ENCODE peak calls at places on chromosomes 6 and 20, in four cellular contexts. One of them, this sample, is unnamed.

GRCh38 chr6:106527979-106528378 is 101.3 kb downstream of the RTN4IP1 start:
- DNase-seq in HepG2: no peak
- DNase-seq in GM12878: no peak
- DNase-seq in K562: no peak
- DNase-seq in this sample: no peak

GRCh38 chr20:57608516-57608915 is 11.7 kb downstream of the ZBP1 start:
- DNase-seq in HepG2: no peak
- DNase-seq in GM12878: no peak
- DNase-seq in K562: no peak
- DNase-seq in this sample: no peak

GRCh38 chr6:125124250-125124777 is 29.3 kb upstream of the TPD52L1 start:
- DNase-seq in HepG2: peak
- DNase-seq in GM12878: no peak
- DNase-seq in K562: no peak
- DNase-seq in this sample: no peak

GRCh38 chr20:29300579-29301551 is 1956.6 kb upstream of the DEFB115 start:
- DNase-seq in HepG2: no peak
- DNase-seq in GM12878: no peak
- DNase-seq in K562: no peak
- DNase-seq in this sample: no peak

GRCh38 chr6:53527249-53527765 is 17.6 kb downstream of the GCLC start:
- DNase-seq in HepG2: no peak
- DNase-seq in GM12878: no peak
- DNase-seq in K562: no peak
- DNase-seq in this sample: no peak

GRCh38 chr6:130993292-130993765 is 69.7 kb downstream of the EPB41L2 start:
- DNase-seq in HepG2: no peak
- DNase-seq in GM12878: no peak
- DNase-seq in K562: peak
- DNase-seq in this sample: no peak

GRCh38 chr6:125759184-125759902 is 9.9 kb downstream of the HEY2 start:
- DNase-seq in HepG2: no peak
- DNase-seq in GM12878: no peak
- DNase-seq in K562: peak
- DNase-seq in this sample: no peak

GRCh38 chr6:120556491-120556890 is 777.8 kb downstream of the TBC1D32 start:
- DNase-seq in HepG2: no peak
- DNase-seq in GM12878: no peak
- DNase-seq in K562: no peak
- DNase-seq in this sample: no peak

GRCh38 chr6:160102956-160103824 is 18.4 kb upstream of the SLC22A1 start:
- DNase-seq in HepG2: peak
- DNase-seq in GM12878: no peak
- DNase-seq in K562: peak
- DNase-seq in this sample: peak

GRCh38 chr6:13014551-13015378 is 298.2 kb downstream of the PHACTR1 start:
- DNase-seq in HepG2: no peak
- DNase-seq in GM12878: no peak
- DNase-seq in K562: no peak
- DNase-seq in this sample: no peak

GRCh38 chr6:121436172-121436965 is 923 bp downstream of the GJA1 start:
- DNase-seq in HepG2: no peak
- DNase-seq in GM12878: no peak
- DNase-seq in K562: no peak
- DNase-seq in this sample: no peak

GRCh38 chr6:88135578-88136114 is 30.5 kb downstream of the CNR1 start:
- DNase-seq in HepG2: no peak
- DNase-seq in GM12878: peak
- DNase-seq in K562: no peak
- DNase-seq in this sample: no peak

GRCh38 chr6:37788259-37788658 is 31.3 kb upstream of the ZFAND3 start:
- DNase-seq in HepG2: no peak
- DNase-seq in GM12878: no peak
- DNase-seq in K562: no peak
- DNase-seq in this sample: no peak

GRCh38 chr6:3610206-3610605 is 141.3 kb downstream of the PXDC1 start:
- DNase-seq in HepG2: no peak
- DNase-seq in GM12878: no peak
- DNase-seq in K562: no peak
- DNase-seq in this sample: no peak

GRCh38 chr20:58142843-58143185 is 85.6 kb downstream of the ANKRD60 start:
- DNase-seq in HepG2: no peak
- DNase-seq in GM12878: no peak
- DNase-seq in K562: no peak
- DNase-seq in this sample: no peak

GRCh38 chr6:135217663-135218062 is 36.6 kb downstream of the MYB start:
- DNase-seq in HepG2: no peak
- DNase-seq in GM12878: no peak
- DNase-seq in K562: no peak
- DNase-seq in this sample: no peak

GRCh38 chr20:11205769-11206362 is 532.1 kb upstream of the JAG1 start:
- DNase-seq in HepG2: no peak
- DNase-seq in GM12878: no peak
- DNase-seq in K562: no peak
- DNase-seq in this sample: no peak

GRCh38 chr6:143399176-143399575 is 51.3 kb downstream of the ADAT2 start:
- DNase-seq in HepG2: no peak
- DNase-seq in GM12878: no peak
- DNase-seq in K562: no peak
- DNase-seq in this sample: no peak

GRCh38 chr6:143396497-143397228 is 53.8 kb downstream of the ADAT2 start:
- DNase-seq in HepG2: peak
- DNase-seq in GM12878: no peak
- DNase-seq in K562: no peak
- DNase-seq in this sample: no peak

GRCh38 chr6:143395699-143396098 is 54.8 kb downstream of the ADAT2 start:
- DNase-seq in HepG2: no peak
- DNase-seq in GM12878: no peak
- DNase-seq in K562: no peak
- DNase-seq in this sample: no peak

GRCh38 chr6:143400258-143401059 is 50.0 kb downstream of the ADAT2 start:
- DNase-seq in HepG2: peak
- DNase-seq in GM12878: no peak
- DNase-seq in K562: no peak
- DNase-seq in this sample: no peak

DNA sequence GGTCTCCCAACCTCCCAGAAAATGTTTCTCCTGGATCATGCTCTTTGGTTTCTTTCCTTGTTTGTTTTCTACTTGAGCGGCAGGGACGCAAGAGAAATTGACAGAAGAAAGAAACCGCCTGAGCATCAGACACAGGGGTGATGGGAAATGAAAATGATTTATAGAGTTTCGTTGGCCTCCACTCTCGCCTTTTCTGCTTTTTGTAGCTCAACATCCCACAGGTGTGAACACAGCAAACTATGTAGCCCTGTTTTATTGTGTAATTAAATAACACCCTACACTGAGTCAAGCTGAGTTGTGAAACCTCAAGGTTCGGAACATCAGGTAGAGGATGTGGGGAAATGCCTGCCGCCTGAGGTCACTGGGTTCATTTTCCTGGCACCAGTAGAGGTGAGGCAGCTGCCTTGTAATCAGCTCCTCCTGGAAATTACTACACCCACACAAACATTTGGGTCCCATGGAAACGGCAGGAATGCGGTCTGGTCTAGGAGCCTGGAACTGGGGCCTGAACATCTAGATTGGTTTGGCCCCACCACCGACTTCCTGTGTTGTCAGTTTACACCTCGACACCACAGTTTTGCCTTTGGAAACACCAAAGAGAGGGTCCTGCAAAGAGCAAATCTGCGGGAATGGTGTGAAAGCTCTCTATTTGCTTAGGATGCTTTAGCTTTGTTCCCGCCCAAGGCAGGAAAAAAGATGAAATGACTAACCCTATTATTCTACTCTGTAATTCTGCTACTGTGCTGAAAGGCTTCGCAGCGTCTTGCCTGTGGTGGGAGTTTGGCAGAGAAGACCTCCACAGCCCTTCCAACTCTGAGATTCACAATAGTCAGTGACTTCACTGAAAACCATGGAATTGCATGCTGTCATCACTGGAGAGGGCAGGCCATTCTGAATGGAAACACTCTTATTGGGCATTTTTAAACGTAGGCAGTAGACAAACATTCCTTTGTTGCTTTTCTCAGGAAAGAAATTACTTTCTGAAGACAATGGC is 53.0 kb downstream of the ADAT2 start:
- DNase-seq in HepG2: peak
- DNase-seq in GM12878: no peak
- DNase-seq in K562: no peak
- DNase-seq in this sample: no peak
- TF ChIP-seq FOXM1 in HepG2: no peak
- TF ChIP-seq FOXM1 in GM12878: no peak
- TF ChIP-seq FOXM1 in K562: no peak
- TF ChIP-seq FOXM1 in this sample: no peak

DNA sequence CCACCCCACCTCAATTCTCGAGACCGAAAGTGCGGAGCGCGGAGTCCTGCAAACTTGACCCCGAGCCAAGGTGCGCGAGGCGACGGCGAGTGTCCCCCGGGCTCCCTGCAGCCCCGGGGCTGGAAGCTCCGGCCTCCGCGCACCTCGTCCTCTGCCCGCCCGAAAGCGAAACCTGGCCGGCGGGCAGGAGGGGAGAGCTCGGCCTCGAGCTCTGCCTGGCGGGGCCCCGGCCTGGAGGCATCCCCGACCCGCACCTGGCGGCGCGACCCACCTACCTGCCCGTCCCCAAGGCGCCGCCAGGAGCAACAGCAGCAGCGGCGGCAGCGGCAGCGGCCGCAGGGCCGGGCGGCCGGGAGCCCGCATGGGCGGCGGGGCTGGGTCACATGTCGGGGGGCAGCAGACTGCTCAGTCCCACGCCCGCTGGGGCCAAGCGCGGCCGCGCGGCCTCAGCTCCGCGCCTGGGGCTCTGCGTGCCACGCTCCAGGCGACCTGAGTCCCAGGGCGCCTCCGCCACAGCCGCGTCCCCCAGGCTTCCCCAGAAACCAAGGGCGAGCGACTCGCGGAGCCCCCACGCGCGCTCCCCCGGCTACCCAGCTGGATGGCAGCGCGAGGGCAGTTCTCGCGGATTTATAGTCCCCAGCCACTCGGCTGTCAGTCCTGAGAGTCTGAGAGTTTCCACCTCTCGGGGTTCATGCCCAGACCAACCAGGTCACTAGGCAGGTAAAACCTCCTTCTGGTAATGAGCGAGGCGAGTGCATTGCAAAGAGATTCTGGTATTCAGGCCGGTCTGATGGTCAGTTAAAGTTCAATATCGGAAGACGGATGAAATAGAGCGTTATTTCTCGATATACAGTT is at the start of gene IL20RA:
- DNase-seq in HepG2: no peak
- DNase-seq in GM12878: no peak
- DNase-seq in K562: no peak
- DNase-seq in this sample: no peak
- TF ChIP-seq BHLHE40 in HepG2: no peak
- TF ChIP-seq BHLHE40 in GM12878: no peak
- TF ChIP-seq BHLHE40 in K562: no peak
- TF ChIP-seq BHLHE40 in this sample: no peak

GRCh38 chr20:24701668-24702067 is 232.2 kb downstream of the SYNDIG1 start:
- DNase-seq in HepG2: no peak
- DNase-seq in GM12878: no peak
- DNase-seq in K562: no peak
- DNase-seq in this sample: no peak

GRCh38 chr20:24701027-24701426 is 231.6 kb downstream of the SYNDIG1 start:
- DNase-seq in HepG2: no peak
- DNase-seq in GM12878: no peak
- DNase-seq in K562: no peak
- DNase-seq in this sample: no peak

GRCh38 chr20:24698706-24699206 is 229.3 kb downstream of the SYNDIG1 start:
- DNase-seq in HepG2: no peak
- DNase-seq in GM12878: no peak
- DNase-seq in K562: no peak
- DNase-seq in this sample: no peak

GRCh38 chr20:24699321-24700165 is 230.1 kb downstream of the SYNDIG1 start:
- DNase-seq in HepG2: no peak
- DNase-seq in GM12878: no peak
- DNase-seq in K562: no peak
- DNase-seq in this sample: no peak

DNA sequence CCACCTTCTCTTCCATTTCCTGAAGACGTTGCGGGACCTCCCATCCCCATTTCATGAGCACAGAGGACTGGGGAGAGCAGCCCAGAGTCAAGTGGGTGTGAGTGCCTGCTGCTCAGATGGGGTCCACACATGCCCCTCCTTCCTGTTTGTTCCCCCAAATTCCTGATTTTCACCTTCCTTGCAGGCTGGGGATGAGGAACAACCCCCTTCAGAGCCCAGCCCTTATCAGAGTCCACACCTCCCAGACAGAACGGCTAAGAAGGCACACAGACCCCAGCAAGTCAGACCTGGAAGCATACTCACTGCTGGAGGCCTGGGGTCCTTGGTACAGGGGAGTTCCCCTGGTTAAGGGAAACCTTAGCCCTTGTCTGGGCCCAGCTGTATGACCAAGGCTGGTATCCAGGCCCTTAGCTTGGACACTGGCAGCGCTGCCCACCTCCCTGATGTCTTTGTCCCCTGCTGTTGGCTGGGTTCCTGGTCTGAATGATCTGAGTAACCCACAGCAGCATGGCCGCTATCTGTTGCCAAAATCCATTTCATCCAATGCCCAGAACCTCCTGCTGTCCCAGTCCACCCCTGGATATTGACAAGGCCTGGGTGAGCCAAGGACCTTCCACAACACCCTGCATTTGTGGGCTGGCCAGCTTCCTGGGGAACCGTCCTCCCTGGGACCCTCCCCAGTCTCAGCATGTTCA is 230.9 kb downstream of the SYNDIG1 start:
- DNase-seq in HepG2: no peak
- DNase-seq in GM12878: no peak
- DNase-seq in K562: no peak
- DNase-seq in this sample: no peak
- TF ChIP-seq FOXM1 in HepG2: no peak
- TF ChIP-seq FOXM1 in GM12878: no peak
- TF ChIP-seq FOXM1 in K562: no peak
- TF ChIP-seq FOXM1 in this sample: no peak

DNA sequence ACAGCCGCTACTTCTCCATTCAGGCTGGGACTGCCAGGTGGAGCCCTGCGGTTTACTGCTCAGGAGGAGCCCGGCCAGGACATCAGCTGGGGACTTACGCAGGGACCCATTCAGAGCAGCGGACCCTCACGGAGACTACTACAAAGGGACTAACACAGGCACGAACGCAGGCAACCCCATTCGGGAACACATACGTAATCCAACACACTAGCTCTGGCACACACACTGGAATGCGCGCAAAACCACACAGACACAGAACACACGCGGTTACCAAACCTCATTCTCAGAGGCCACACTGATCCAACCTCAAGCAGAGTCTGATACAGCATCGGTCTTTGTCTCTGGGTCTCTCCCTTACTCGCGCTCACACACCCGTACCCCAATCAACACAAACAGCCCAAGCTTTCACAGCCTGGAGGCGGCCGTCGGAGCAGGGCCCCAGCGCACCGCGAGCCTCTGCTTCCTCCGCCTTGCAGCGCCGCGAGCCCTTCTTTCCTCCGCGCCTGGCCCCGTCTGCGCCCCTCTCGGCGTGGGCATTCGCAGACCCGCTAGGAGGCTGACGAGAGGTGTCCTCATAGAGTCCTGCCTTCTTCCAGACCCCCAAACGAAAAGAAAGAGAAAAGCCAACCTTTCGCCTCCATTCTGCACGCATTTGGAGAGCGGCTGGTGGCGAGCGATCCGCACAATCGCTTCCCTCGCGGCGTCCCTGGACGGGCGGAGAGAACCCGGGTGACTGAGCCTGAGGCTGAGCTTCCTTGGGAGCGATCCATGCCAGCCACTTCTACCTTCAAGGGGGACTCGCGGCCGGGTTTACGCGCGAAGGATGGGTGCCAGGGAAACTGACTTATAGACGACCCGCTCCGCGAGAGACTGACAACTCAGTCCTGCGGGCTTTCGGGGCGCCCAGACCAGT is 961 bp upstream of the SLC32A1 start:
- DNase-seq in HepG2: no peak
- DNase-seq in GM12878: no peak
- DNase-seq in K562: no peak
- DNase-seq in this sample: no peak
- TF ChIP-seq BHLHE40 in HepG2: no peak
- TF ChIP-seq BHLHE40 in GM12878: no peak
- TF ChIP-seq BHLHE40 in K562: no peak
- TF ChIP-seq BHLHE40 in this sample: no peak